ENCODE peak calls at places on chromosomes 12 and 14, in ten cellular contexts. Q is kidney; X is CD8-positive, alpha-beta memory T cell; P is psoas muscle; K is adrenal gland; D is naive thymus-derived CD4-positive, alpha-beta T cell; H is heart right ventricle; U is pancreas; E is tibial nerve; F is stomach. T is an unnamed sample.
A peak's percentile ranks its signal among the peaks of the same experiment; 100 is the strongest.

GRCh38 chr14:42665083-42665482 is 1058.4 kb downstream of the LRFN5 start:
- DNase-seq in Q (no peak), X (no peak), P (no peak), K (no peak), D (no peak), H (no peak), U (no peak), E (no peak), F (no peak), T (no peak)

GRCh38 chr12:107349008-107349747 is 255.8 kb upstream of the CRY1 start:
- DNase-seq in Q (no peak), X (no peak), P (no peak), K (no peak), D (no peak), H (no peak), U (peak; percentile 34), E (peak; percentile 34), F (no peak), T (peak; percentile 89)

GRCh38 chr12:55673638-55674037 is 34.1 kb downstream of the ITGA7 start:
- DNase-seq in Q (no peak), X (no peak), P (no peak), K (peak; percentile 37), D (no peak), H (no peak), U (no peak), E (no peak), F (no peak), T (no peak)

GRCh38 chr14:58677525-58677924 is 39.8 kb downstream of the DACT1 start:
- DNase-seq in Q (no peak), X (no peak), P (no peak), K (no peak), D (no peak), H (no peak), U (no peak), E (no peak), F (no peak), T (no peak)

GRCh38 chr12:67559751-67560150 is 88.8 kb upstream of the DYRK2 start:
- DNase-seq in Q (no peak), X (no peak), P (no peak), K (no peak), D (no peak), H (no peak), U (no peak), E (no peak), F (no peak), T (no peak)

GRCh38 chr12:20486233-20486632 is 117.9 kb downstream of the PDE3A start:
- DNase-seq in Q (no peak), X (no peak), P (no peak), K (no peak), D (no peak), H (no peak), U (no peak), E (no peak), F (no peak), T (no peak)

GRCh38 chr14:36519431-36520321 is at the start of gene NKX2-1:
- DNase-seq in Q (peak; percentile 58), X (no peak), P (no peak), K (no peak), D (no peak), H (no peak), U (no peak), E (no peak), F (no peak), T (no peak)

GRCh38 chr14:72792051-72792788 is 101.7 kb downstream of the DPF3 start:
- DNase-seq in Q (peak; percentile 87), X (no peak), P (peak; percentile 53), K (peak; percentile 87), D (no peak), H (peak; percentile 68), U (no peak), E (no peak), F (no peak), T (no peak)

GRCh38 chr14:66330916-66331315 is 155.3 kb upstream of the CCDC196 start:
- DNase-seq in Q (no peak), X (no peak), P (no peak), K (peak; percentile 89), D (no peak), H (no peak), U (no peak), E (no peak), F (no peak), T (no peak)

GRCh38 chr14:68544150-68544892 is 248.5 kb downstream of the ZFP36L1 start:
- DNase-seq in Q (peak; percentile 73), X (no peak), P (peak; percentile 66), K (peak; percentile 73), D (no peak), H (no peak), U (peak; percentile 62), E (no peak), F (peak; percentile 72), T (no peak)

GRCh38 chr12:111803851-111804250 is 37.1 kb downstream of the ALDH2 start:
- DNase-seq in Q (no peak), X (no peak), P (no peak), K (no peak), D (no peak), H (no peak), U (no peak), E (no peak), F (no peak), T (no peak)

GRCh38 chr14:64232095-64232830 is 61.9 kb downstream of the ESR2 start:
- DNase-seq in Q (no peak), X (no peak), P (peak; percentile 55), K (peak; percentile 90), D (no peak), H (no peak), U (no peak), E (peak; percentile 14), F (no peak), T (no peak)

GRCh38 chr14:78902010-78902623 is 731.9 kb downstream of the NRXN3 start:
- DNase-seq in Q (no peak), X (no peak), P (no peak), K (peak; percentile 56), D (no peak), H (no peak), U (peak; percentile 33), E (no peak), F (peak; percentile 31), T (no peak)

GRCh38 chr14:51139221-51139681 is 44.3 kb upstream of the TRIM9 start:
- DNase-seq in Q (no peak), X (no peak), P (no peak), K (peak; percentile 30), D (no peak), H (no peak), U (no peak), E (no peak), F (no peak), T (no peak)

GRCh38 chr12:115337693-115338543 is 653.9 kb upstream of the TBX3 start:
- DNase-seq in Q (no peak), X (no peak), P (peak; percentile 57), K (peak; percentile 93), D (no peak), H (peak; percentile 18), U (no peak), E (peak; percentile 16), F (no peak), T (no peak)

GRCh38 chr14:61358812-61359211 is 37.4 kb downstream of the PRKCH start:
- DNase-seq in Q (no peak), X (no peak), P (no peak), K (no peak), D (no peak), H (no peak), U (no peak), E (no peak), F (no peak), T (no peak)

GRCh38 chr14:61360796-61361526 is 39.6 kb downstream of the PRKCH start:
- DNase-seq in Q (no peak), X (no peak), P (no peak), K (no peak), D (no peak), H (no peak), U (no peak), E (no peak), F (no peak), T (no peak)

GRCh38 chr14:61362072-61362750 is 40.8 kb downstream of the PRKCH start:
- DNase-seq in Q (no peak), X (no peak), P (no peak), K (no peak), D (no peak), H (no peak), U (no peak), E (no peak), F (no peak), T (no peak)

GRCh38 chr14:61355892-61356325 is 34.5 kb downstream of the PRKCH start:
- DNase-seq in Q (peak; percentile 79), X (peak; percentile 68), P (peak; percentile 43), K (peak; percentile 65), D (no peak), H (peak; percentile 23), U (no peak), E (no peak), F (no peak), T (peak; percentile 94)

GRCh38 chr14:61357118-61357517 is 35.7 kb downstream of the PRKCH start:
- DNase-seq in Q (no peak), X (no peak), P (no peak), K (no peak), D (no peak), H (no peak), U (no peak), E (no peak), F (no peak), T (no peak)
- H3K4me1 ChIP-seq in Q (peaks cover 3% of the 10 kb centered on the region), X (peaks cover 98% of the 10 kb centered on the region), P (no peaks in the 10 kb centered on the region), K (no peaks in the 10 kb centered on the region), D (peaks cover 89% of the 10 kb centered on the region), H (peaks cover 5% of the 10 kb centered on the region), U (no peaks in the 10 kb centered on the region), E (no peaks in the 10 kb centered on the region), F (no peaks in the 10 kb centered on the region), T (peaks cover 18% of the 10 kb centered on the region)

DNA sequence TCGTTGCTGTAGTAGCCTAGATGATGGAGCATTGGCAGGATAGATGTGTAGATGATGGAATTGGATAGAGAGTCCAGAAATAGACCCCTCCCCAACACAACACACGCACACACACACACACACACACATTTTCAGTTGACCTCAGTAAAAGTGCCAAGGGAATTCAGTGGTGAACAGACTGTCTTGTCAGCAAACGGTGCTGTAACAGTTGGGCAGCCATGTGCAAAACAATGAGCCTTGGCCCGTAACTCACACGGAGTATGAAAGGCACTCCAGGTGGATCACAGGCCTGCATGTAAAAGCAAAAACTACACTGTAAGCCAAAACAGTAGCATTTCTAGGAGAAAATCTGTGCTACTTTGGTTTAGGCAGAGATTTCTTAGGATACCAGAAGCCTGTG is 87.8 kb downstream of the DDX51 start:
- DNase-seq in Q (no peak), X (no peak), P (no peak), K (no peak), D (no peak), H (no peak), U (no peak), E (no peak), F (no peak), T (no peak)
- H3K27ac ChIP-seq in Q (no peak overlapping the region), X (no peak overlapping the region), P (no peak overlapping the region), K (no peak overlapping the region), D (no peak overlapping the region), H (no peak overlapping the region), U (no peak overlapping the region), E (no peak overlapping the region), F (no peak overlapping the region), T (no peak overlapping the region)

GRCh38 chr14:105526781-105527380 is 498 bp downstream of the TMEM121 start:
- DNase-seq in Q (peak; percentile 81), X (no peak), P (no peak), K (no peak), D (peak; percentile 14), H (no peak), U (peak; percentile 66), E (no peak), F (no peak), T (peak; percentile 74)
- H3K4me3 ChIP-seq in Q (peak overlapping the region; percentile 18), X (no peak overlapping the region), P (peak overlapping the region; percentile 77), K (no peak overlapping the region), D (no peak overlapping the region), H (peak overlapping the region; percentile 83), U (peak overlapping the region; percentile 63), E (peak overlapping the region; percentile 51), F (peak overlapping the region; percentile 64), T (peak overlapping the region; percentile 31)

GRCh38 chr14:101969480-101969879 is 5.1 kb downstream of the DYNC1H1 start:
- DNase-seq in Q (no peak), X (no peak), P (no peak), K (no peak), D (no peak), H (no peak), U (no peak), E (no peak), F (no peak), T (no peak)
- H3K4me1 ChIP-seq in Q (peaks cover 8% of the 10 kb centered on the region), X (peaks cover 36% of the 10 kb centered on the region), P (peaks cover 56% of the 10 kb centered on the region), K (peaks cover 60% of the 10 kb centered on the region), D (peaks cover 18% of the 10 kb centered on the region), H (peaks cover 46% of the 10 kb centered on the region), U (peaks cover 35% of the 10 kb centered on the region), E (no peaks in the 10 kb centered on the region), F (peaks cover 49% of the 10 kb centered on the region), T (peaks cover 45% of the 10 kb centered on the region)

T was measured in RWPE2.